ENCODE peak calls at places on chromosome 2, in four cellular contexts. Q is tibial nerve; W is CD4-positive, alpha-beta T cell; E is heart left ventricle. Y is an unnamed sample.

GRCh38 chr2:86789687-86790133 is 1.0 kb downstream of the CD8A start:
- DNase-seq in Q (no peak), W (no peak), E (no peak), Y (no peak)

GRCh38 chr2:189236066-189236465 is 56.5 kb upstream of the COL5A2 start:
- DNase-seq in Q (no peak), W (no peak), E (no peak), Y (no peak)

GRCh38 chr2:188609321-188610049 is 317.8 kb downstream of the GULP1 start:
- DNase-seq in Q (no peak), W (no peak), E (no peak), Y (no peak)

GRCh38 chr2:15359716-15360531 is 201.2 kb downstream of the NBAS start:
- DNase-seq in Q (no peak), W (no peak), E (no peak), Y (no peak)

GRCh38 chr2:104236491-104236890 is 617.4 kb upstream of the POU3F3 start:
- DNase-seq in Q (no peak), W (no peak), E (no peak), Y (no peak)

GRCh38 chr2:44277541-44277940 is 2.3 kb downstream of the SLC3A1 start:
- DNase-seq in Q (no peak), W (no peak), E (no peak), Y (no peak)

GRCh38 chr2:167294031-167294774 is 405.9 kb downstream of the XIRP2 start:
- DNase-seq in Q (peak), W (no peak), E (peak), Y (no peak)

GRCh38 chr2:42229949-42230348 is 60.8 kb downstream of the EML4 start:
- DNase-seq in Q (no peak), W (no peak), E (no peak), Y (no peak)

GRCh38 chr2:223560704-223561435 is 41.3 kb downstream of the SCG2 start:
- DNase-seq in Q (no peak), W (no peak), E (no peak), Y (no peak)

GRCh38 chr2:120666433-120666832 is 69.2 kb upstream of the GLI2 start:
- DNase-seq in Q (no peak), W (no peak), E (no peak), Y (no peak)

GRCh38 chr2:222861411-222862067 is 703 bp downstream of the ACSL3 start:
- DNase-seq in Q (no peak), W (peak), E (peak), Y (no peak)

GRCh38 chr2:105544591-105545377 is 145.9 kb upstream of the FHL2 start:
- DNase-seq in Q (no peak), W (no peak), E (no peak), Y (no peak)

GRCh38 chr2:236743623-236744280 is 174.1 kb downstream of the ACKR3 start:
- DNase-seq in Q (no peak), W (no peak), E (no peak), Y (no peak)

GRCh38 chr2:211133766-211134165 is 577.4 kb downstream of the CPS1 start:
- DNase-seq in Q (no peak), W (no peak), E (no peak), Y (no peak)

GRCh38 chr2:12856934-12857660 is 140.4 kb downstream of the TRIB2 start:
- DNase-seq in Q (no peak), W (peak), E (no peak), Y (no peak)

GRCh38 chr2:175576270-175576669 is 394.8 kb upstream of the ATP5MC3 start:
- DNase-seq in Q (no peak), W (no peak), E (no peak), Y (no peak)

GRCh38 chr2:34107811-34108210 is 508.7 kb upstream of the FAM98A start:
- DNase-seq in Q (no peak), W (no peak), E (no peak), Y (no peak)

GRCh38 chr2:219017166-219017931 is 24.0 kb downstream of the CFAP65 start:
- DNase-seq in Q (no peak), W (no peak), E (no peak), Y (no peak)

GRCh38 chr2:79861059-79861374 is 348.2 kb downstream of the CTNNA2 start:
- DNase-seq in Q (no peak), W (no peak), E (no peak), Y (no peak)

GRCh38 chr2:239856620-239857285 is 168.4 kb downstream of the NDUFA10 start:
- DNase-seq in Q (peak), W (no peak), E (no peak), Y (no peak)

GRCh38 chr2:67169417-67170140 is 227.6 kb upstream of the ETAA1 start:
- DNase-seq in Q (no peak), W (no peak), E (no peak), Y (no peak)

GRCh38 chr2:96329416-96329815 is 4.3 kb downstream of the ITPRIPL1 start:
- DNase-seq in Q (no peak), W (no peak), E (no peak), Y (no peak)

GRCh38 chr2:85248741-85249524 is 78.9 kb downstream of the TGOLN2 start:
- DNase-seq in Q (no peak), W (no peak), E (no peak), Y (no peak)

GRCh38 chr2:101160454-101160853 is 9.3 kb upstream of the TBC1D8 start:
- DNase-seq in Q (no peak), W (no peak), E (no peak), Y (no peak)

GRCh38 chr2:103161456-103162289 is 399.8 kb downstream of the TMEM182 start:
- DNase-seq in Q (peak), W (no peak), E (no peak), Y (no peak)

GRCh38 chr2:208103616-208104015 is 20.7 kb downstream of the CRYGD start:
- DNase-seq in Q (no peak), W (no peak), E (no peak), Y (no peak)

GRCh38 chr2:1493361-1494126 is 80.3 kb downstream of the TPO start:
- DNase-seq in Q (no peak), W (no peak), E (peak), Y (no peak)

GRCh38 chr2:39584283-39584972 is 81.3 kb upstream of the TMEM178A start:
- DNase-seq in Q (no peak), W (no peak), E (no peak), Y (no peak)

GRCh38 chr2:152766908-152767307 is 48.5 kb downstream of the ARL6IP6 start:
- DNase-seq in Q (no peak), W (no peak), E (no peak), Y (no peak)

GRCh38 chr2:201234167-201235139 is 25.9 kb upstream of the CASP8 start:
- DNase-seq in Q (no peak), W (peak), E (no peak), Y (no peak)

GRCh38 chr2:238913931-238914647 is 66.2 kb downstream of the TWIST2 start:
- DNase-seq in Q (no peak), W (no peak), E (no peak), Y (no peak)

GRCh38 chr2:100978582-100979051 is 23.5 kb upstream of the RPL31 start:
- DNase-seq in Q (no peak), W (no peak), E (no peak), Y (no peak)

GRCh38 chr2:85368921-85369320 is 14.4 kb downstream of the ELMOD3 start:
- DNase-seq in Q (no peak), W (no peak), E (no peak), Y (no peak)

GRCh38 chr2:118557791-118558190 is 289.7 kb downstream of the EN1 start:
- DNase-seq in Q (no peak), W (no peak), E (no peak), Y (no peak)

GRCh38 chr2:143907801-143908200 is 612.1 kb downstream of the ZEB2 start:
- DNase-seq in Q (no peak), W (no peak), E (no peak), Y (no peak)

GRCh38 chr2:5121677-5122076 is 570.5 kb upstream of the SOX11 start:
- DNase-seq in Q (no peak), W (no peak), E (no peak), Y (no peak)

GRCh38 chr2:20164061-20164733 is 60.7 kb downstream of the SDC1 start:
- DNase-seq in Q (no peak), W (no peak), E (no peak), Y (no peak)

GRCh38 chr2:65678779-65679394 is 246.5 kb upstream of the SPRED2 start:
- DNase-seq in Q (no peak), W (no peak), E (no peak), Y (no peak)

GRCh38 chr2:81266106-81266505 is 961.6 kb upstream of the LRRTM1 start:
- DNase-seq in Q (no peak), W (no peak), E (no peak), Y (no peak)
- TF ChIP-seq CTCF in Q (no peak), W (no peak), E (no peak), Y (no peak)

GRCh38 chr2:216425008-216425780 is 12.9 kb downstream of the SMARCAL1 start:
- DNase-seq in Q (no peak), W (no peak), E (no peak), Y (no peak)

GRCh38 chr2:216429403-216429802 is 17.1 kb downstream of the SMARCAL1 start:
- DNase-seq in Q (no peak), W (no peak), E (no peak), Y (no peak)

GRCh38 chr2:216424305-216424704 is 12.0 kb downstream of the SMARCAL1 start:
- DNase-seq in Q (no peak), W (no peak), E (no peak), Y (no peak)

GRCh38 chr2:216426938-216427337 is 14.7 kb downstream of the SMARCAL1 start:
- DNase-seq in Q (no peak), W (no peak), E (no peak), Y (no peak)

GRCh38 chr2:216426166-216426777 is 14.0 kb downstream of the SMARCAL1 start:
- DNase-seq in Q (no peak), W (no peak), E (no peak), Y (no peak)
- TF ChIP-seq CTCF in Q (no peak), W (no peak), E (no peak), Y (no peak)

GRCh38 chr2:233061007-233061590 is 957 bp downstream of the INPP5D start:
- DNase-seq in Q (no peak), W (no peak), E (peak), Y (no peak)

GRCh38 chr2:233062447-233062842 is 2.3 kb downstream of the INPP5D start:
- DNase-seq in Q (no peak), W (no peak), E (peak), Y (no peak)

GRCh38 chr2:233060500-233061006 is 411 bp downstream of the INPP5D start:
- DNase-seq in Q (no peak), W (no peak), E (peak), Y (no peak)

GRCh38 chr2:233062946-233063268 is 2.8 kb downstream of the INPP5D start:
- DNase-seq in Q (no peak), W (no peak), E (peak), Y (no peak)

GRCh38 chr2:233061591-233062446 is 1.7 kb downstream of the INPP5D start:
- DNase-seq in Q (no peak), W (no peak), E (peak), Y (no peak)
- TF ChIP-seq CTCF in Q (peak), W (peak), E (peak), Y (peak)

DNA sequence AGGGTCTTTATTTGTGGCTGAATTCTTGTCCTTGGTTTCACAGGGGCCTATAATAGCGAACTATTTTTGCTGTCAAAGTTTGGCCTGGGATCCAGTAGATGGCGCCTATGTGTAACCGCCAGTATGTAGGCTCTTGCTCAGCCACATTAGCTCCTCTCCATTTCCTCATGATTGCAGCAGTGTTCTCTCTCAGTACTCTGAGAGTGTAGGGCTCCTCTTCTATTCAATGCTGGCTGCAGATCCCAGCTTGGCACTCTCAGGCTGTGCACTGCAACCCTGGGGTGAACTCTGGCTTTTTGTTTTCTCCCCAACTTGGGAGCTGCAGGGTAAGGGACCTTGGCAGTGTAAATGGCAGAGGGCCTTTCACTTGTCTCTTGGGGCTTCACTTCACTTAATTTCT is 344.6 kb upstream of the CHAC2 start:
- DNase-seq in Q (no peak), W (no peak), E (no peak), Y (no peak)
- TF ChIP-seq CTCF in Q (no peak), W (no peak), E (peak), Y (peak)

GRCh38 chr2:74529357-74530238 is at the start of the genes AUP1 and HTRA2:
- DNase-seq in Q (peak), W (peak), E (peak), Y (peak)
- TF ChIP-seq CTCF in Q (no peak), W (no peak), E (no peak), Y (no peak)

GRCh38 chr2:198712485-198712884 is 745.3 kb downstream of the SATB2 start:
- DNase-seq in Q (no peak), W (no peak), E (no peak), Y (no peak)

GRCh38 chr2:198715304-198715703 is 742.4 kb downstream of the SATB2 start:
- DNase-seq in Q (no peak), W (no peak), E (no peak), Y (no peak)

GRCh38 chr2:198711484-198711883 is 746.3 kb downstream of the SATB2 start:
- DNase-seq in Q (no peak), W (no peak), E (no peak), Y (no peak)

DNA sequence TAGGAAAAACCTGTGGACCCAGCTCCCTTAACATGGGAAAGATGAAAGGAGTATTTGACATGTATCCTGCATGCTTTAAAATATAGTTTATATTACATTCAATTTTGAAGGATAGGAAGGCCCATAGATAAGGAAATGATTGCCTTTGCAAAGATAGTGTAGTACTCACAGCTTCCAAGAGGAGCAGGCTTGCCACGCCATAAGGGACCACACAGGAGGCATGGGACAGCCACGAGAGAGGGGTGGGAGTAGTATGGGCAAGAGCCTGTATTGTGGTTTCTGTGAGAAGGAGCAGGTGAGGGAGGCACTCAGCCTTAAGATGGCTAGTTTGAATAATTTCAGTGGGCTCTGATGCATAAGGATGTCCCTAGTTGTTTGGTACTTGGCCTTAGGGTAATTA is 740.3 kb downstream of the SATB2 start:
- DNase-seq in Q (no peak), W (no peak), E (no peak), Y (no peak)
- TF ChIP-seq CTCF in Q (no peak), W (no peak), E (no peak), Y (no peak)

DNA sequence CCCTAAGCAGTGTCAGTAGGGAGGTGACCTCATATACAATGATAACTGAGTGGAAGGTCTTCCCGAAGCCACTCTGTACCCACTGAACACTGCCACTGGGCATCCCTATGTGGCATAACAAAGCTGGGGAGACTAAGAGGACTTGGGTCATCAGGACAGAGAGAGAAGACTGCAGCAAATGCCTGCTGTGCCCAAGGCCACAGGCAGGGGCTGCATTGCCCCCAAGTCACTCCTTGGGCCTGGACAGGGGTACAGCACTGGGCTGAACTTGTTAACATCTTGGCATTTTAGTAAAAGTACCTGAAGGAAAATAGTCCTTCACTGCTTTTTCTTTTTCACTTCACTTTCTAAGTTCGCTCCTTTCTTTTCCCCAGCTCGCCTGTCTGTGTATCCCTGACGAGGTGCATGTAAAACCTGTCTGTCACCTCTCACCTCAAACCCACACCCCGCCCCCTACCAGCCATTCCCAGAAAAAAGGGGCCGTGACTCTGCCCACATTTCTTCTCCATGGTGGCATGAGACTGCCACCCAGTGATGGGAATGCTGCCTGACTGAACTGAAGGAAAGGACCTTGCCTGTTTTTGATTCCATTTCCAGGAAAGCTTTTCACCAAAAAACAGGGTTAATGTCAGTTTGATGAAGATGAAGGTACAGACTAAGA is 62.9 kb downstream of the MTHFD2 start:
- DNase-seq in Q (no peak), W (no peak), E (no peak), Y (no peak)
- TF ChIP-seq CTCF in Q (no peak), W (no peak), E (peak), Y (no peak)